ENCODE peak calls at places on chromosomes 6 and 20, in four cellular contexts. A is fibroblast of pulmonary artery, T is AG09319, C is MV-4-11. X is an unnamed sample.

GRCh38 chr6:20509211-20509610 is 25.0 kb upstream of the CDKAL1 start:
- DNase-seq in C (no peak), A (no peak), T (no peak), X (no peak)

GRCh38 chr20:6104493-6105188 is 18.2 kb downstream of the FERMT1 start:
- DNase-seq in T (no peak), A (peak; percentile 45), C (no peak), X (no peak)

GRCh38 chr20:10651227-10651990 is 22.4 kb downstream of the JAG1 start:
- DNase-seq in C (peak; percentile 47), A (peak; percentile 70), T (no peak), X (peak; percentile 76)

GRCh38 chr20:38685271-38685670 is 39.0 kb upstream of the SLC32A1 start:
- DNase-seq in T (no peak), C (no peak), A (no peak), X (no peak)

GRCh38 chr6:98470821-98471220 is 363.6 kb upstream of the POU3F2 start:
- DNase-seq in T (no peak), A (no peak), C (no peak), X (no peak)

GRCh38 chr6:4853782-4854511 is 77.7 kb downstream of the CDYL start:
- DNase-seq in T (no peak), A (peak; percentile 7), C (peak; percentile 34), X (no peak)

GRCh38 chr6:163860194-163861081 is 445.9 kb downstream of the QKI start:
- DNase-seq in T (peak; percentile 15), A (peak; percentile 39), C (peak; percentile 66), X (no peak)

GRCh38 chr6:2245954-2246863 is 804 bp upstream of the GMDS start:
- DNase-seq in A (peak; percentile 43), T (no peak), C (peak; percentile 24), X (peak; percentile 51)

GRCh38 chr20:48826064-48826463 is 1.7 kb downstream of the PREX1 start:
- DNase-seq in C (peak; percentile 71), A (no peak), T (no peak), X (no peak)

GRCh38 chr20:38658879-38659612 is 57.4 kb downstream of the ARHGAP40 start:
- DNase-seq in C (no peak), A (peak; percentile 20), T (no peak), X (no peak)

GRCh38 chr20:31927758-31928157 is 24.1 kb downstream of the PDRG1 start:
- DNase-seq in C (no peak), A (no peak), T (no peak), X (no peak)

GRCh38 chr6:139708342-139709199 is 334.1 kb upstream of the CITED2 start:
- DNase-seq in C (no peak), T (peak; percentile 23), A (peak; percentile 83), X (no peak)

GRCh38 chr6:121482004-121482693 is 46.7 kb downstream of the GJA1 start:
- DNase-seq in T (no peak), A (peak; percentile 86), C (no peak), X (no peak)

GRCh38 chr6:130937942-130938604 is 110.9 kb downstream of the SMLR1 start:
- DNase-seq in T (no peak), C (no peak), A (peak; percentile 47), X (no peak)

GRCh38 chr6:54886932-54887584 is 40.5 kb downstream of the FAM83B start:
- DNase-seq in T (no peak), C (no peak), A (no peak), X (no peak)

GRCh38 chr20:57102160-57102559 is 164.3 kb downstream of the BMP7 start:
- DNase-seq in C (no peak), T (no peak), A (no peak), X (no peak)

GRCh38 chr6:149895702-149896310 is 2.1 kb downstream of the RAET1E start:
- DNase-seq in A (peak; percentile 49), T (no peak), C (peak; percentile 84), X (peak; percentile 68)

GRCh38 chr6:43733471-43734293 is 36.3 kb upstream of the VEGFA start:
- DNase-seq in C (no peak), A (no peak), T (no peak), X (no peak)

GRCh38 chr20:35606127-35606526 is 9.5 kb upstream of the SPAG4 start:
- DNase-seq in A (no peak), C (no peak), T (no peak), X (no peak)

GRCh38 chr6:145551164-145551563 is 184.2 kb downstream of the EPM2A start:
- DNase-seq in T (no peak), A (peak; percentile 13), C (no peak), X (no peak)

GRCh38 chr20:63061051-63061531 is 54.3 kb upstream of the BHLHE23 start:
- DNase-seq in T (no peak), C (no peak), A (no peak), X (no peak)

GRCh38 chr6:3729603-3730344 is 21.7 kb downstream of the PXDC1 start:
- DNase-seq in C (no peak), A (no peak), T (no peak), X (no peak)

GRCh38 chr6:150281767-150282166 is 87.0 kb upstream of the IYD start:
- DNase-seq in C (no peak), A (no peak), T (no peak), X (no peak)

GRCh38 chr6:169667716-169668115 is 34.1 kb downstream of the WDR27 start:
- DNase-seq in C (no peak), A (no peak), T (no peak), X (no peak)

GRCh38 chr6:144438103-144438502 is 153.0 kb downstream of the UTRN start:
- DNase-seq in C (no peak), A (no peak), T (no peak), X (no peak)

GRCh38 chr6:137870744-137871247 is 3.7 kb downstream of the TNFAIP3 start:
- DNase-seq in C (no peak), A (peak; percentile 66), T (no peak), X (no peak)

GRCh38 chr6:25834950-25835349 is 3.1 kb upstream of the SLC17A1 start:
- DNase-seq in C (no peak), T (no peak), A (peak; percentile 15), X (no peak)

GRCh38 chr6:87333591-87334181 is 4.6 kb upstream of the GJB7 start:
- DNase-seq in T (no peak), C (peak; percentile 39), A (peak; percentile 57), X (no peak)

GRCh38 chr6:139549561-139550070 is 175.2 kb upstream of the CITED2 start:
- DNase-seq in A (no peak), C (no peak), T (no peak), X (no peak)

X was measured in heart right ventricle.